ENCODE peak calls at places on chromosomes 16 and 17, in five cellular contexts. G is H1, B is body of pancreas, F is heart left ventricle, S is stomach. P is an unnamed sample.

GRCh38 chr17:43418441-43419374 is 19.9 kb downstream of the ARL4D start:
- DNase-seq in B (peak; percentile 24), S (no peak), G (no peak), F (peak; percentile 77), P (peak; percentile 92)

GRCh38 chr17:77736207-77736600 is 222.3 kb upstream of the TNRC6C start:
- DNase-seq in G (no peak), B (no peak), F (no peak), S (no peak), P (no peak)

GRCh38 chr17:49915670-49916069 is 53.3 kb upstream of the DLX4 start:
- DNase-seq in G (no peak), S (no peak), B (no peak), F (no peak), P (no peak)

GRCh38 chr17:259341-259976 is 78.0 kb upstream of the DOC2B start:
- DNase-seq in F (no peak), B (no peak), S (peak; percentile 10), G (peak; percentile 17), P (peak; percentile 47)

GRCh38 chr16:84842516-84843148 is 22.8 kb downstream of the CRISPLD2 start:
- DNase-seq in F (no peak), S (no peak), B (no peak), G (no peak), P (no peak)

GRCh38 chr16:82523786-82524185 is 103.0 kb upstream of the CDH13 start:
- DNase-seq in G (no peak), B (no peak), F (no peak), S (no peak), P (no peak)

GRCh38 chr17:8016632-8017424 is 14.4 kb downstream of the GUCY2D start:
- DNase-seq in G (peak; percentile 41), F (no peak), B (peak; percentile 72), S (peak; percentile 68), P (peak; percentile 68)

GRCh38 chr16:30104492-30104891 is 8.5 kb upstream of the YPEL3 start:
- DNase-seq in B (no peak), F (no peak), S (peak; percentile 58), G (no peak), P (no peak)

GRCh38 chr16:56939801-56940200 is 7.9 kb downstream of the HERPUD1 start:
- DNase-seq in G (no peak), F (no peak), B (no peak), S (no peak), P (peak; percentile 26)

GRCh38 chr17:17518951-17519350 is 22.8 kb upstream of the RASD1 start:
- DNase-seq in B (no peak), S (no peak), G (no peak), F (no peak), P (no peak)

GRCh38 chr16:3234543-3235541 is at the start of gene ZNF200:
- DNase-seq in G (peak; percentile 81), B (peak; percentile 97), S (peak; percentile 97), F (peak; percentile 98), P (peak; percentile 99)
- TF ChIP-seq POLR2A in G (peak; percentile 80), B (peak; percentile 72), S (no peak), F (peak; percentile 75), P (peak; percentile 36)

DNA sequence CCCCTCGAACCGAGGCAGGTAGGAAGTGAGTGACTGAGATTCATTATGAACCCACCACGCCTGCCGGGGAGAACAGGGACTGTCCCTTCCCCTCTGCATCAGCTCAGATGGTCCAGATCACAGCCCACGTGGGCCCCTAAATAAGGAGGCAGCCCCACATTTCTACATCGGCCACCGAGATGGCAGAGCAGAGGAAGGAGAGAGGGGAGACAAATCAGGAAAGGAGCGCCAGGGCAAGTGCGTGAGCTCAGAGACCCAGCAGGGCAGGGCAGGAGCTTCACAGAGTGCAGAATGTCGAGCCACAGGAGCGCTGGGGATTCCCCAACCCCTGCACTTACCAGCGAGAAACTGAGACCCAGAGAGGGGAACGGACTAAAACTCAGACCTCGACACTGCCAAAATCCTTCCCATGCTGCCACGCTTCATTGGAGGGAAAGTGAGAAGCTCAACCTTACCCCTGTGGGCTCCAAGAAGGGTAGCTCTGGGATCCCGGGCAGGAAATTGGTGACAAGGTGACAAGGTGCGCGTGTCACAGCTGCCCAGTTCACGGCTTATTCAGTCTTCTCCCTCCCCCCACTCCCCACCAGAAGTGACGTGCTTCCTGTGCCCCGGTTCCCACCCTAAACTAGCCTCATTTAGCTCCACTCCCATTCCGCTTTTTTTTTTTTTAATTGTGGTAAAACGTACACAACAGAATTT is at the start of gene ICAM2:
- DNase-seq in B (peak; percentile 70), F (peak; percentile 77), G (no peak), S (peak; percentile 68), P (peak; percentile 79)
- TF ChIP-seq POLR2A in B (peak; percentile 47), F (peak; percentile 56), G (no peak), S (no peak), P (no peak)

GRCh38 chr17:79826210-79826680 is 13.0 kb downstream of the CBX4 start:
- DNase-seq in F (no peak), B (no peak), S (no peak), G (no peak), P (peak; percentile 68)
- TF ChIP-seq POLR2A in F (no peak), B (no peak), S (no peak), G (no peak), P (no peak)

DNA sequence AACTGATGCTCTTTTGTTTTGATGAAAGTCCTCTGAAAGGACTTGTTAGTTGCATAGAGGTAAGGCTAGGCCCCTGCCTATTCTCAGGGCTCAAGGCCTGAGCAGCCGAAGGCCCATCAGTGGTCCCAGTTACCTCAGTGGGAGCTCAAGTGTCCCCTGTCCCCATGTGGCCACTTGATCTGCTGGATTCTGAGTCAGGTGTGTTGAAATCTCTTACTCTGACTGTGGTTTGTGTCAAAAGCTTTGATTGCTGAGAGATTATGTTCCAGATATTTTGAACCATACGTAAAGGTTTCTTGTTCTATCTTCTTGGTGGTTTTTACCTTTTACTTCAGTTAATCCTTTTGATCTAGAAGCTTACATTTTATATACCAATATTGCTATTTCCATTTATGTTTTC is 191.7 kb downstream of the LGALS9B start:
- DNase-seq in S (no peak), B (no peak), G (no peak), F (no peak), P (no peak)
- TF ChIP-seq POLR2A in S (no peak), B (no peak), G (no peak), F (no peak), P (no peak)

GRCh38 chr17:4967539-4968165 is at the start of gene SPAG7:
- DNase-seq in S (peak; percentile 96), B (peak; percentile 96), G (peak; percentile 90), F (peak; percentile 95), P (peak; percentile 98)
- TF ChIP-seq POLR2A in S (no peak), B (peak; percentile 93), G (peak; percentile 94), F (peak; percentile 68), P (peak; percentile 46)

GRCh38 chr17:10757067-10757466 is 27.2 kb upstream of the TMEM220 start:
- DNase-seq in S (peak; percentile 95), G (no peak), B (peak; percentile 79), F (no peak), P (no peak)
- TF ChIP-seq POLR2A in S (no peak), G (no peak), B (no peak), F (no peak), P (no peak)

GRCh38 chr16:22206013-22206846 is at the start of gene EEF2K:
- DNase-seq in G (peak; percentile 89), F (peak; percentile 94), S (peak; percentile 95), B (peak; percentile 97), P (peak; percentile 98)
- TF ChIP-seq POLR2A in G (peak; percentile 53), F (peak; percentile 53), S (no peak), B (peak; percentile 77), P (peak; percentile 41)